ENCODE peak calls at places on chromosomes 7 and 10, in four cellular contexts. R is A549, M is HepG2, W is K562. G is an unnamed sample.

GRCh38 chr10:17905491-17905890 is 46.2 kb upstream of the SLC39A12 start:
- DNase-seq in R (no peak), M (no peak), W (no peak), G (no peak)

GRCh38 chr7:128020161-128020560 is 11.1 kb downstream of the LRRC4 start:
- DNase-seq in R (no peak), M (peak; percentile 35), W (peak; percentile 86), G (peak; percentile 74)

GRCh38 chr10:6050801-6051445 is 11.2 kb downstream of the IL2RA start:
- DNase-seq in R (peak; percentile 39), M (peak; percentile 41), W (peak; percentile 23), G (no peak)

GRCh38 chr7:133582766-133583523 is 330.1 kb downstream of the EXOC4 start:
- DNase-seq in R (no peak), M (no peak), W (no peak), G (no peak)

GRCh38 chr7:75716992-75717626 is 21.6 kb downstream of the HIP1 start:
- DNase-seq in R (no peak), M (peak; percentile 59), W (no peak), G (no peak)

GRCh38 chr10:6164271-6165095 is 38.2 kb upstream of the PFKFB3 start:
- DNase-seq in R (no peak), M (no peak), W (no peak), G (no peak)

GRCh38 chr7:150663802-150664494 is 21.6 kb upstream of the GIMAP2 start:
- DNase-seq in R (no peak), M (no peak), W (no peak), G (no peak)

GRCh38 chr10:113019096-113019495 is 69.0 kb downstream of the TCF7L2 start:
- DNase-seq in R (no peak), M (no peak), W (no peak), G (no peak)

GRCh38 chr10:26755443-26755903 is 58.0 kb downstream of the PDSS1 start:
- DNase-seq in R (no peak), M (no peak), W (no peak), G (no peak)

GRCh38 chr7:138945806-138946205 is 35.4 kb downstream of the KIAA1549 start:
- DNase-seq in R (no peak), M (no peak), W (no peak), G (no peak)

GRCh38 chr7:42790196-42790595 is 121.7 kb downstream of the C7orf25 start:
- DNase-seq in R (no peak), M (no peak), W (no peak), G (no peak)

GRCh38 chr7:5218564-5219360 is 28.7 kb downstream of the WIPI2 start:
- DNase-seq in R (no peak), M (no peak), W (no peak), G (no peak)

GRCh38 chr7:80879849-80880248 is 39.0 kb downstream of the SEMA3C start:
- DNase-seq in R (no peak), M (no peak), W (no peak), G (no peak)

GRCh38 chr7:82263880-82264751 is 179.5 kb downstream of the CACNA2D1 start:
- DNase-seq in R (no peak), M (no peak), W (no peak), G (no peak)

GRCh38 chr10:34766811-34767516 is 48.1 kb downstream of the PARD3 start:
- DNase-seq in R (no peak), M (no peak), W (no peak), G (no peak)

GRCh38 chr10:96719850-96720421 is 378 bp downstream of the PIK3AP1 start:
- DNase-seq in R (peak; percentile 57), M (peak; percentile 16), W (peak; percentile 34), G (peak; percentile 84)

GRCh38 chr10:5710854-5711253 is 26.2 kb downstream of the TASOR2 start:
- DNase-seq in R (no peak), M (no peak), W (no peak), G (no peak)

GRCh38 chr7:80392229-80393169 is 119.4 kb downstream of the GNAT3 start:
- DNase-seq in R (peak; percentile 3), M (peak; percentile 17), W (no peak), G (no peak)

GRCh38 chr7:20199015-20199737 is 18.0 kb downstream of the MACC1 start:
- DNase-seq in R (no peak), M (no peak), W (peak; percentile 18), G (no peak)

GRCh38 chr7:50592940-50593339 is 27.7 kb upstream of the DDC start:
- DNase-seq in R (no peak), M (no peak), W (no peak), G (no peak)

GRCh38 chr10:106548832-106549231 is 615.7 kb downstream of the SORCS1 start:
- DNase-seq in R (no peak), M (no peak), W (no peak), G (no peak)

GRCh38 chr10:58756126-58756525 is 243.5 kb downstream of the BICC1 start:
- DNase-seq in R (no peak), M (no peak), W (no peak), G (no peak)

GRCh38 chr7:27159278-27160146 is 3.0 kb upstream of the HOXA7 start:
- DNase-seq in R (no peak), M (no peak), W (no peak), G (no peak)

GRCh38 chr7:13061115-13061514 is 373.7 kb downstream of the ARL4A start:
- DNase-seq in R (no peak), M (no peak), W (no peak), G (no peak)

GRCh38 chr10:86192686-86193085 is 173.9 kb downstream of the GRID1 start:
- DNase-seq in R (no peak), M (no peak), W (no peak), G (no peak)

GRCh38 chr7:73718905-73719805 is at the start of gene STX1A:
- DNase-seq in R (no peak), M (peak; percentile 40), W (peak; percentile 98), G (peak; percentile 68)

GRCh38 chr7:127612263-127612662 is 5.7 kb downstream of the PAX4 start:
- DNase-seq in R (no peak), M (no peak), W (no peak), G (no peak)

GRCh38 chr10:84375011-84375410 is 46.6 kb downstream of the CCSER2 start:
- DNase-seq in R (no peak), M (peak; percentile 51), W (peak; percentile 30), G (peak; percentile 23)

GRCh38 chr7:94382746-94383145 is 11.9 kb upstream of the COL1A2 start:
- DNase-seq in R (no peak), M (no peak), W (no peak), G (no peak)

GRCh38 chr7:14850039-14850438 is 52.5 kb downstream of the DGKB start:
- DNase-seq in R (no peak), M (no peak), W (no peak), G (no peak)

GRCh38 chr10:55629792-55630490 is 731.1 kb downstream of the ZWINT start:
- DNase-seq in R (peak; percentile 15), M (peak; percentile 6), W (no peak), G (peak; percentile 52)

GRCh38 chr7:64618785-64619456 is 47.0 kb upstream of the ZNF107 start:
- DNase-seq in R (no peak), M (peak; percentile 65), W (peak; percentile 43), G (no peak)

GRCh38 chr10:2899246-2899645 is 168.1 kb upstream of the PFKP start:
- DNase-seq in R (no peak), M (no peak), W (no peak), G (no peak)

GRCh38 chr10:61164458-61165160 is 220.6 kb upstream of the RHOBTB1 start:
- DNase-seq in R (no peak), M (peak; percentile 12), W (no peak), G (no peak)
- TF ChIP-seq HMGXB4 in R (no peak), M (no peak), W (no peak), G (no peak)

GRCh38 chr7:154833839-154834238 is 169.1 kb downstream of the PAXIP1 start:
- DNase-seq in R (no peak), M (no peak), W (no peak), G (no peak)

GRCh38 chr7:154837087-154837486 is 165.8 kb downstream of the PAXIP1 start:
- DNase-seq in R (no peak), M (no peak), W (no peak), G (no peak)

GRCh38 chr7:154835924-154836529 is 166.9 kb downstream of the PAXIP1 start:
- DNase-seq in R (no peak), M (no peak), W (no peak), G (no peak)

GRCh38 chr7:154837622-154838021 is 165.3 kb downstream of the PAXIP1 start:
- DNase-seq in R (no peak), M (no peak), W (no peak), G (no peak)

DNA sequence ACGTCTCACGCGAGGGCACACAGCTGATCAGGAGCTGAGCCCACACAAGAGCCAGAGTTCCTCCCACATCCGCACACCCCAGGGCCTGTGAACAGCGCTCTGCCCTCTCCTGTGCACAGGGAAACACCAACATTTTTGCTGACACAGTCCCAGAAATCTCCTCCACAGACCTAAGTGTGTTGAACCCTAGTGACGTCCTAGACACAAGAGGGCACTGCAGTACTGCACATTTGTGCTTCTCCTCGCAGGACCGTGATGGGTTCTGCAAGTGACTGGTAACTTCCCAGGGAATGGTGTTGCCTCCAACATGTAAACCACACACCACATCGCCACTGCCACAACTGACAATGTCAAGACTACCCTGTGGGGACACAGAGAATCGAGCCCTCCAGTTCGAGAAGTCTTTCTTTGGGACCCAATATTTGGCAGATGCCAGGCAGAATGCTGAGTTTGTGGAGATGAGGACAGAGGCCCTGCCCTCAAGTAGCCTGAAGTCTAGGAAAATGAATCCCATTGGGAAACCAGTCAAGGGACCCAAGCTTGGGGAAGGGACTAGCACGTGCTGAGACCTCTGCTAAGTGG is 170.3 kb downstream of the PAXIP1 start:
- DNase-seq in R (peak; percentile 22), M (peak; percentile 38), W (no peak), G (no peak)
- TF ChIP-seq HMGXB4 in R (no peak), M (no peak), W (no peak), G (no peak)

DNA sequence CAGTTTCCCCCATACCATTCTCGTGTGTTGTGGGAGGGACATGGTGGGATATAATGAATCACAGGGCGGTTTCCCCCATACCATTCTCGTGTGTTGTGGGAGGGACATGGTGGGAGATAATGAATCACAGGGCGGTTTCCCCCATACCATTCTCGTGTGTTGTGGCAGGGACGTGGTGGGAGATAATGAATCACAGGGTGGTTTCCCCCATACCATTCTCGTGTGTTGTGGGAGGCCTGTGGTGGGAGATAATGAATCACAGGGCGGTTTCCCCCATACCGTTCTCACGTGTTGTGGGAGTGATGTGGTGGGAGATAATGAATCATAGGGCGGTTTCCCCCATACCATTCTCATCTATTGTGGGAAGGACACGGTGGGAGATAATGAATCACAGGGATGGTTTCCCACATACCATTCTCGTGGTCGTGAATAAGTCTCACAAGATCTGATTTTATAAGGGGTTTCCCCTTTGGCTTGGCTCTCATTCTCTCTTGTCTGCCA is 270.9 kb downstream of the MAD1L1 start:
- DNase-seq in R (no peak), M (no peak), W (no peak), G (no peak)
- TF ChIP-seq HMGXB4 in R (no peak), M (no peak), W (no peak), G (no peak)

DNA sequence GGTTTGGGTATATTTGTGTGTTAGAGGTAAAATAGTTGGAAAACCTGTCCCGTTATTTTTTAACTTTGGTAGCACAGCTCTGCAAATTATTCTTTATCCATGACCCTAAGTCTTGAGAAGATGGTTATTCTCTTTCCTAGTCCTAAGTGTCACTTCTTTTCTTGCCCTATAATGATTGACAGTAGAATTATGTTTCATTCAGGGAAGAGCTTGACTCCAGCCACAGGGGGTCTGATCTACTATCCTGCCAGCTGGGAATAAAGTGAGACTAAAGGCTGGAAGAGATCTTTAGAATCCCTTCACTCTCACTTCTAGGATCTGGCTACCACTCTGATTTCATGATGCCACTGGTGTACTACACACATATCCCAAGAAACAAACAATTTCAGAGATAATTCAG is 90.4 kb downstream of the PHTF2 start:
- DNase-seq in R (no peak), M (no peak), W (no peak), G (no peak)
- TF ChIP-seq HMGXB4 in R (no peak), M (no peak), W (no peak), G (no peak)

GRCh38 chr7:37408241-37408884 is 40.3 kb downstream of the ELMO1 start:
- DNase-seq in R (no peak), M (no peak), W (no peak), G (no peak)
- TF ChIP-seq HMGXB4 in R (no peak), M (no peak), W (no peak), G (no peak)